ENCODE peak calls at places on chromosome 14, in six cellular contexts. K is activated naive CD8-positive, alpha-beta T cell treated with anti-CD3 and anti-CD28 coated beads for 36 hours; W is T-cell; F is CD8-positive, alpha-beta memory T cell; U is mesenchymal stem cell; V is AG09319. O is an unnamed sample.
A peak's percentile ranks its signal among the peaks of the same experiment; 100 is the strongest.

GRCh38 chr14:102930753-102931579 is 8.5 kb downstream of the AMN start:
- DNase-seq in K (no peak), W (no peak), F (no peak), U (peak; percentile 71), V (no peak), O (no peak)

GRCh38 chr14:94103554-94104165 is 6.9 kb upstream of the IFI27 start:
- DNase-seq in K (no peak), W (no peak), F (no peak), U (no peak), V (no peak), O (no peak)

GRCh38 chr14:100526632-100527031 is 60.6 kb downstream of the BEGAIN start:
- DNase-seq in K (no peak), W (no peak), F (no peak), U (no peak), V (no peak), O (no peak)

GRCh38 chr14:90599748-90600507 is 203.1 kb downstream of the CALM1 start:
- DNase-seq in K (no peak), W (no peak), F (no peak), U (no peak), V (no peak), O (no peak)

GRCh38 chr14:60245316-60246177 is 3.5 kb upstream of the PPM1A start:
- DNase-seq in K (peak; percentile 12), W (no peak), F (no peak), U (no peak), V (no peak), O (no peak)

GRCh38 chr14:49995162-49995561 is 102.3 kb downstream of the ARF6 start:
- DNase-seq in K (no peak), W (no peak), F (no peak), U (no peak), V (no peak), O (no peak)

GRCh38 chr14:105070760-105071137 is 5.5 kb upstream of the GPR132 start:
- DNase-seq in K (no peak), W (no peak), F (no peak), U (no peak), V (no peak), O (no peak)

GRCh38 chr14:58626441-58626840 is 11.3 kb upstream of the DACT1 start:
- DNase-seq in K (no peak), W (no peak), F (no peak), U (peak; percentile 34), V (no peak), O (peak; percentile 61)

GRCh38 chr14:38357557-38357956 is 101.7 kb upstream of the CLEC14A start:
- DNase-seq in K (no peak), W (no peak), F (no peak), U (peak; percentile 82), V (peak; percentile 14), O (peak; percentile 65)

GRCh38 chr14:85296466-85297210 is 233.3 kb upstream of the FLRT2 start:
- DNase-seq in K (no peak), W (no peak), F (no peak), U (peak; percentile 87), V (no peak), O (no peak)

GRCh38 chr14:24256960-24257359 is 6.0 kb downstream of the TGM1 start:
- DNase-seq in K (no peak), W (no peak), F (no peak), U (no peak), V (no peak), O (no peak)

GRCh38 chr14:21852061-21852664 is 178.5 kb upstream of the OR4E1 start:
- DNase-seq in K (peak; percentile 62), W (peak; percentile 77), F (peak; percentile 35), U (peak; percentile 24), V (no peak), O (no peak)

GRCh38 chr14:87001333-87001732 is 991.6 kb downstream of the GALC start:
- DNase-seq in K (no peak), W (no peak), F (no peak), U (no peak), V (no peak), O (no peak)

GRCh38 chr14:35897616-35898111 is 71.5 kb downstream of the BRMS1L start:
- DNase-seq in K (no peak), W (no peak), F (no peak), U (no peak), V (no peak), O (no peak)

GRCh38 chr14:51978566-51979398 is 10.6 kb upstream of the RTRAF start:
- DNase-seq in K (peak; percentile 72), W (peak; percentile 84), F (peak; percentile 75), U (peak; percentile 81), V (peak; percentile 57), O (no peak)

GRCh38 chr14:105849933-105850626 is 323.7 kb downstream of the TMEM121 start:
- DNase-seq in K (no peak), W (no peak), F (no peak), U (no peak), V (no peak), O (no peak)

GRCh38 chr14:60561845-60562746 is 53.1 kb downstream of the SIX6 start:
- DNase-seq in K (peak; percentile 15), W (no peak), F (no peak), U (peak; percentile 63), V (no peak), O (no peak)

GRCh38 chr14:68940614-68941185 is 38.4 kb downstream of the ACTN1 start:
- DNase-seq in K (no peak), W (no peak), F (no peak), U (peak; percentile 56), V (no peak), O (no peak)

GRCh38 chr14:39034481-39035296 is 68.3 kb downstream of the SEC23A start:
- DNase-seq in K (no peak), W (no peak), F (no peak), U (peak; percentile 27), V (no peak), O (no peak)

GRCh38 chr14:92690171-92691011 is 58.0 kb downstream of the LGMN start:
- DNase-seq in K (no peak), W (no peak), F (no peak), U (peak; percentile 50), V (no peak), O (no peak)

GRCh38 chr14:98173291-98173690 is 1098.7 kb downstream of the BCL11B start:
- DNase-seq in K (no peak), W (peak; percentile 86), F (peak; percentile 54), U (no peak), V (no peak), O (no peak)

GRCh38 chr14:72888636-72889201 is 5.2 kb downstream of the DPF3 start:
- DNase-seq in K (no peak), W (no peak), F (no peak), U (peak; percentile 33), V (no peak), O (no peak)

GRCh38 chr14:92495041-92495440 is 18.5 kb upstream of the RIN3 start:
- DNase-seq in K (no peak), W (no peak), F (no peak), U (peak; percentile 95), V (no peak), O (no peak)

GRCh38 chr14:68379510-68380303 is 413.2 kb downstream of the ZFP36L1 start:
- DNase-seq in K (peak; percentile 19), W (peak; percentile 39), F (no peak), U (no peak), V (no peak), O (no peak)

GRCh38 chr14:22012452-22012851 is 338.8 kb upstream of the OR4E1 start:
- DNase-seq in K (no peak), W (no peak), F (no peak), U (no peak), V (no peak), O (no peak)

GRCh38 chr14:84927096-84927910 is 602.6 kb upstream of the FLRT2 start:
- DNase-seq in K (no peak), W (no peak), F (no peak), U (no peak), V (no peak), O (no peak)

GRCh38 chr14:105028251-105028927 is 7.5 kb upstream of the CDCA4 start:
- DNase-seq in K (no peak), W (no peak), F (no peak), U (peak; percentile 63), V (no peak), O (no peak)

GRCh38 chr14:47539065-47539464 is 136.3 kb downstream of the MDGA2 start:
- DNase-seq in K (no peak), W (no peak), F (no peak), U (peak; percentile 59), V (no peak), O (no peak)

GRCh38 chr14:30779210-30779609 is 95.1 kb upstream of the COCH start:
- DNase-seq in K (no peak), W (no peak), F (no peak), U (peak; percentile 50), V (no peak), O (peak; percentile 1)

GRCh38 chr14:39218171-39218769 is 15.4 kb upstream of the MIA2 start:
- DNase-seq in K (no peak), W (no peak), F (no peak), U (no peak), V (no peak), O (no peak)

GRCh38 chr14:88168498-88169165 is 154.4 kb downstream of the KCNK10 start:
- DNase-seq in K (peak; percentile 44), W (peak; percentile 58), F (peak; percentile 45), U (peak; percentile 29), V (no peak), O (no peak)

GRCh38 chr14:85319998-85320397 is 209.9 kb upstream of the FLRT2 start:
- DNase-seq in K (no peak), W (no peak), F (no peak), U (peak; percentile 64), V (no peak), O (no peak)

GRCh38 chr14:101251812-101252442 is 309.4 kb upstream of the DIO3 start:
- DNase-seq in K (no peak), W (no peak), F (no peak), U (no peak), V (no peak), O (no peak)

GRCh38 chr14:24665440-24665991 is 31.5 kb upstream of the GZMB start:
- DNase-seq in K (peak; percentile 75), W (no peak), F (no peak), U (no peak), V (no peak), O (no peak)

O was measured in GM04503.